ENCODE peak calls at places on chromosomes 13 and 19, in five cellular contexts. H is stomach, L is heart left ventricle, C is colonic mucosa, A is fibroblast of pulmonary artery. G is an unnamed sample.

GRCh38 chr19:53903055-53903680 is 5.9 kb upstream of the CACNG7 start:
- DNase-seq in H (no peak), C (peak; percentile 37), A (peak; percentile 64), L (no peak), G (no peak)

GRCh38 chr13:25966086-25966485 is 85.7 kb downstream of the SHISA2 start:
- DNase-seq in H (no peak), L (no peak), A (peak; percentile 39), C (no peak), G (no peak)

GRCh38 chr19:16325671-16326400 is 1.2 kb downstream of the KLF2 start:
- DNase-seq in C (peak; percentile 64), L (peak; percentile 54), H (no peak), A (peak; percentile 59), G (peak; percentile 74)

GRCh38 chr19:42252365-42253244 is 2.3 kb downstream of the ERF start:
- DNase-seq in C (no peak), L (peak; percentile 64), A (peak; percentile 50), H (no peak), G (no peak)

GRCh38 chr13:110356362-110356761 is 49.3 kb downstream of the COL4A2 start:
- DNase-seq in L (no peak), A (no peak), H (no peak), C (no peak), G (no peak)

GRCh38 chr19:33159893-33160292 is 28.0 kb downstream of the WDR88 start:
- DNase-seq in A (no peak), C (no peak), H (no peak), L (no peak), G (no peak)

GRCh38 chr19:54352041-54352440 is 12.7 kb downstream of the LAIR1 start:
- DNase-seq in H (no peak), L (no peak), A (no peak), C (no peak), G (no peak)

GRCh38 chr19:46678110-46678732 is 17.2 kb upstream of the DACT3 start:
- DNase-seq in A (peak; percentile 16), C (peak; percentile 53), H (peak; percentile 31), L (no peak), G (no peak)

GRCh38 chr13:33349996-33350826 is 64.7 kb upstream of the STARD13 start:
- DNase-seq in H (peak; percentile 66), A (peak; percentile 52), L (peak; percentile 70), C (peak; percentile 71), G (peak; percentile 74)

GRCh38 chr19:50870417-50871089 is 2.7 kb upstream of the KLK2 start:
- DNase-seq in L (no peak), A (no peak), H (no peak), C (no peak), G (no peak)

GRCh38 chr13:42574011-42574410 is at the start of gene TNFSF11:
- DNase-seq in H (no peak), A (no peak), L (no peak), C (no peak), G (no peak)

GRCh38 chr13:41456768-41457588 is at the start of gene RGCC:
- DNase-seq in L (peak; percentile 86), A (peak; percentile 55), C (peak; percentile 82), H (peak; percentile 79), G (peak; percentile 93)
- H3K4me3 ChIP-seq in L (peak within 1 kb of the TSS; percentile 76), A (peak within 1 kb of the TSS; percentile 63), C (peak within 1 kb of the TSS; percentile 48), H (peak within 1 kb of the TSS; percentile 51), G (peak within 1 kb of the TSS; percentile 80)

GRCh38 chr19:37313335-37313627 is 57.6 kb upstream of the ZNF527 start:
- DNase-seq in H (no peak), A (no peak), L (no peak), C (no peak), G (no peak)
- H3K4me3 ChIP-seq in H (peak overlapping the region; percentile 39), A (no peak overlapping the region), L (no peak overlapping the region), C (no peak overlapping the region), G (no peak overlapping the region)

GRCh38 chr13:50365300-50365682 is 350.0 kb downstream of the KCNRG start:
- DNase-seq in H (no peak), A (peak; percentile 66), C (no peak), L (no peak), G (no peak)

GRCh38 chr13:50361282-50361681 is 346.0 kb downstream of the KCNRG start:
- DNase-seq in A (no peak), H (no peak), L (no peak), C (no peak), G (no peak)

GRCh38 chr13:50369646-50370045 is 354.4 kb downstream of the KCNRG start:
- DNase-seq in L (no peak), H (no peak), C (no peak), A (no peak), G (no peak)

GRCh38 chr13:50366488-50367174 is 351.4 kb downstream of the KCNRG start:
- DNase-seq in L (no peak), H (no peak), A (no peak), C (no peak), G (no peak)

DNA sequence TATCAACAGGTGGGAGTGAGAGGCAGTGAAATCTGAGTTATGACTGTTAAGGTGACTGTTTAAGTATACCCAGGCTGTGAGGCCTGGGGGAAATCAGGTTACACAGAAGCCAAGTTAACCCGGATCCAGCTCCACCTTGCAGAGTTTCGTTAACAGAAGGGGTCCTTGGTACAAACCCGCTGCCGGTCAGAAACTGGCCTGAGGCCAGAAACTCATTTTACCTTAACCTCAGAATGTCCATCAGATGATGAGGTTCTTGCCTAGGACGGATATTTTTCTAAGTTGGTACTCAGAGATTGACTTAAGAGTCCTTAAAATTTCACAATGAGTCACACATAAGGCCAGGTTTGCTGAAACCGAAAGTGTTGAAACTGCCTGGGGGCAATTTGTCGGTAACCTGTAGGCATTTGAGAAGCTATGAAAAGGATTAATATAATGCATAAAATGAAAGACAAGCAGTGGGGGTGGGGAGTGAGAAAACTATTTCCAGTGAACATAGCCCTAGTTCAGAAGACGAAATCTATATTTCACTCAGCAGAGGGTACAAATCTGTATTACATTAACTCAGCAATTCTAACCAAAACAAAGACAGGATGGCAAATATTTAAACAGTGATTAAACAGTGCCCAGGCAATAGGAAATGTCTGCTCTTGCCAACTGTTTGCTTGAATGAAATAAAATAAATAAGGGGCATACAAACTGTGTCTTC is 350.6 kb downstream of the KCNRG start:
- DNase-seq in A (no peak), L (no peak), C (no peak), H (no peak), G (peak; percentile 46)
- H3K4me3 ChIP-seq in A (no peak overlapping the region), L (no peak overlapping the region), C (no peak overlapping the region), H (peak overlapping the region; percentile 11), G (peak overlapping the region; percentile 34)

DNA sequence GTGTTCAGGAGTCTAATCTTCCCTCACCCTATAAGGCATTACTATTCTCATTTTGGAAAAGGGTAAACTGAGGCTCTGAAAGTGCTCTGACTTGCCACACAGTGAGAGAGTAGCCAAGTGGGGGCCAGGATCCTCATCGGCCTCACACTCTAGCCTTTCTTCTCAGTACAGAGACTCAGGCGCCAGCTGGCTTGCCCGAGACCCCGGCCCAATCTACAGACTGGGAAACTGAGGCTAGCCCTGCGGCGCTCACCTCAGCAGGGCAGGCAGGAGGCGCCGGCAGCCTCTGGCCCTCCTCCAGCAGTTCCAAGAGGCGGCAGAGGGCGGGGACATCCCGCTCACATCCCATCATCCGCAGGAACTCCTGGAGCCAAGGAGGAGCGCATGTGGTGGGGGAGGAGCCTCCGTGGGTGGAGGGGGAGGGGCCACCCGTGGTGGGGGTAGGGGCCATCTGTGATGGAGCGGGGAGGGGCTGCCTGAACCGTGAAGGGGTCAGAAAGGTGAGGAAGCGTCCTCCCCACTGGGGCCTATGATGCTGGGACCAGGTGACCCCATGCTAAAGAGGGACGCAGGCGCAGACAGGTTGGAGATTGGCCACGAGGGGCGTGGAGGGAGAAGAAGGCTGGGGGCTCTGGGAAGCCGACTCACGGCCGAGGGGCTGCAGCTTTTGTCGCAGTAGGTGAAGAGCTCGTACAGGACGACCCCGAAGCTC is 8.7 kb upstream of the INSL3 start:
- DNase-seq in A (peak; percentile 29), L (no peak), H (no peak), C (peak; percentile 63), G (no peak)
- H3K4me3 ChIP-seq in A (peak overlapping the region; percentile 5), L (peak overlapping the region; percentile 10), H (peak overlapping the region; percentile 29), C (peak overlapping the region; percentile 20), G (peak overlapping the region; percentile 19)

GRCh38 chr13:27005556-27005955 is 166.1 kb downstream of the USP12 start:
- DNase-seq in C (no peak), L (no peak), A (peak; percentile 28), H (no peak), G (no peak)

GRCh38 chr13:27004866-27005265 is 166.7 kb downstream of the USP12 start:
- DNase-seq in H (no peak), A (no peak), C (no peak), L (no peak), G (no peak)

GRCh38 chr13:27006519-27007161 is 165.0 kb downstream of the USP12 start:
- DNase-seq in A (peak; percentile 36), H (peak; percentile 54), L (no peak), C (peak; percentile 65), G (peak; percentile 67)

GRCh38 chr13:27007166-27007565 is 164.4 kb downstream of the USP12 start:
- DNase-seq in L (no peak), C (peak; percentile 17), H (no peak), A (no peak), G (no peak)

GRCh38 chr13:27005976-27006518 is 165.6 kb downstream of the USP12 start:
- DNase-seq in C (no peak), A (no peak), H (no peak), L (no peak), G (no peak)
- H3K4me3 ChIP-seq in C (no peak overlapping the region), A (no peak overlapping the region), H (peak overlapping the region; percentile 41), L (peak overlapping the region; percentile 38), G (peak overlapping the region; percentile 59)

GRCh38 chr13:113458218-113459065 is 5.2 kb upstream of the ADPRHL1 start:
- DNase-seq in H (no peak), A (peak; percentile 20), L (peak; percentile 65), C (no peak), G (no peak)
- H3K4me3 ChIP-seq in H (no peak overlapping the region), A (no peak overlapping the region), L (no peak overlapping the region), C (no peak overlapping the region), G (no peak overlapping the region)

G was measured in lower lobe of right lung.